ENCODE peak calls at places on chromosomes 1 and 21, in five cellular contexts. X is HCT116; M is heart left ventricle; Y is Calu3; K is CD4-positive, alpha-beta T cell. T is an unnamed sample.

GRCh38 chr21:44706026-44706705 is 5.2 kb downstream of the TSPEAR start:
- DNase-seq in X (no peak), M (no peak), Y (no peak), K (no peak), T (no peak)

GRCh38 chr1:19425643-19426245 is 59.6 kb downstream of the CAPZB start:
- DNase-seq in X (no peak), M (no peak), Y (no peak), K (no peak), T (no peak)

GRCh38 chr1:25993197-25993951 is 4.5 kb downstream of the PAFAH2 start:
- DNase-seq in X (no peak), M (no peak), Y (no peak), K (no peak), T (no peak)

GRCh38 chr1:67308136-67308535 is 463 bp downstream of the IL12RB2 start:
- DNase-seq in X (no peak), M (no peak), Y (no peak), K (no peak), T (no peak)

GRCh38 chr1:46549697-46550681 is 1.5 kb downstream of the KNCN start:
- DNase-seq in X (no peak), M (no peak), Y (peak; percentile 40), K (peak; percentile 31), T (no peak)

GRCh38 chr1:147673401-147673800 is 3.1 kb upstream of the ACP6 start:
- DNase-seq in X (no peak), M (no peak), Y (no peak), K (no peak), T (no peak)

GRCh38 chr1:90443340-90443739 is 273.8 kb downstream of the BARHL2 start:
- DNase-seq in X (no peak), M (no peak), Y (no peak), K (no peak), T (no peak)

GRCh38 chr1:74508449-74508848 is 4.0 kb downstream of the LRRC53 start:
- DNase-seq in X (no peak), M (no peak), Y (no peak), K (no peak), T (no peak)

GRCh38 chr1:9181990-9182783 is 52.4 kb upstream of the H6PD start:
- DNase-seq in X (no peak), M (peak; percentile 52), Y (peak; percentile 61), K (no peak), T (no peak)

GRCh38 chr1:74733616-74734484 is 898 bp downstream of the TYW3 start:
- DNase-seq in X (peak; percentile 54), M (peak; percentile 25), Y (peak; percentile 58), K (no peak), T (peak; percentile 26)

GRCh38 chr1:39152923-39153322 is 51.6 kb upstream of the MACF1 start:
- DNase-seq in X (no peak), M (no peak), Y (no peak), K (no peak), T (no peak)

GRCh38 chr1:230153655-230154296 is 86.7 kb downstream of the GALNT2 start:
- DNase-seq in X (no peak), M (no peak), Y (no peak), K (no peak), T (no peak)

GRCh38 chr1:11479375-11479979 is 522 bp downstream of the DISP3 start:
- DNase-seq in X (no peak), M (no peak), Y (no peak), K (no peak), T (no peak)

GRCh38 chr1:26959270-26959669 is 998 bp downstream of the KDF1 start:
- DNase-seq in X (no peak), M (no peak), Y (no peak), K (no peak), T (no peak)

GRCh38 chr1:157806431-157807149 is 13.3 kb downstream of the FCRL1 start:
- DNase-seq in X (no peak), M (no peak), Y (no peak), K (no peak), T (no peak)

GRCh38 chr1:220528679-220529529 is 968 bp downstream of the MARK1 start:
- DNase-seq in X (no peak), M (peak; percentile 35), Y (peak; percentile 6), K (no peak), T (no peak)

GRCh38 chr1:59666106-59666505 is 148.6 kb upstream of the HOOK1 start:
- DNase-seq in X (no peak), M (no peak), Y (no peak), K (no peak), T (no peak)
- TF ChIP-seq CTCF in X (no peak), M (no peak), Y (no peak), K (no peak), T (no peak)

GRCh38 chr1:200351826-200352549 is 57.8 kb downstream of the ZNF281 start:
- DNase-seq in X (no peak), M (no peak), Y (no peak), K (no peak), T (no peak)
- TF ChIP-seq CTCF in X (no peak), M (no peak), Y (no peak), K (no peak), T (no peak)

GRCh38 chr1:111990878-111991760 is 1.7 kb upstream of the KCND3 start:
- DNase-seq in X (peak; percentile 54), M (peak; percentile 70), Y (peak; percentile 55), K (no peak), T (no peak)
- TF ChIP-seq CTCF in X (peak; percentile 57), M (peak; percentile 53), Y (no peak), K (no peak), T (peak; percentile 73)

GRCh38 chr1:2109581-2110021 is 59.4 kb downstream of the PRKCZ start:
- DNase-seq in X (no peak), M (no peak), Y (no peak), K (no peak), T (no peak)

GRCh38 chr1:2108877-2109580 is 58.8 kb downstream of the PRKCZ start:
- DNase-seq in X (no peak), M (no peak), Y (no peak), K (no peak), T (no peak)

GRCh38 chr1:2107586-2108212 is 57.5 kb downstream of the PRKCZ start:
- DNase-seq in X (no peak), M (no peak), Y (no peak), K (no peak), T (no peak)

GRCh38 chr1:2106681-2107405 is 56.6 kb downstream of the PRKCZ start:
- DNase-seq in X (no peak), M (no peak), Y (no peak), K (no peak), T (no peak)

GRCh38 chr1:2108213-2108876 is 58.1 kb downstream of the PRKCZ start:
- DNase-seq in X (peak; percentile 21), M (no peak), Y (no peak), K (no peak), T (peak; percentile 36)
- TF ChIP-seq CTCF in X (peak; percentile 54), M (peak; percentile 41), Y (no peak), K (no peak), T (peak; percentile 40)

DNA sequence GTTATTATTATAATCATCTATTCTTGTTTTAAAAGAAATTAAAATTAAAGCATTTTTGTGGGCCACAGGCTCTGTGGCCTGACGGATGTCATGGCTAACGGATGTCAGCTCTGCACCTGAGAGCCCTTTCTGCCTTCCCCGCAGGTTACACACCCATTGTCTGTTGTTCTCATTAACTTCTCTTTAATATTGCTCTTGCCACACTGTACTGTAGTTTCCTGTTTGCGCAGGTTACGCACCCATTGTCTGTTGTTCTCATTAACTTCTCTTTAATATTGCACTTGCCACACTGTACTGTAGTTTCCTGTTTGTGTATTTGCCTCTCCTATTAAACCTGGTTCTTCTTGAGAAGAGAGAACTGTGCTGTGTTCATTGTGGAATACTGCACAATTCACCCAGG is 294.4 kb upstream of the PLXNA2 start:
- DNase-seq in X (no peak), M (peak; percentile 24), Y (no peak), K (no peak), T (no peak)
- TF ChIP-seq CTCF in X (no peak), M (no peak), Y (no peak), K (no peak), T (no peak)

GRCh38 chr1:228060458-228061190 is 21.9 kb upstream of the ARF1 start:
- DNase-seq in X (no peak), M (no peak), Y (no peak), K (no peak), T (no peak)
- TF ChIP-seq CTCF in X (no peak), M (no peak), Y (no peak), K (no peak), T (no peak)

DNA sequence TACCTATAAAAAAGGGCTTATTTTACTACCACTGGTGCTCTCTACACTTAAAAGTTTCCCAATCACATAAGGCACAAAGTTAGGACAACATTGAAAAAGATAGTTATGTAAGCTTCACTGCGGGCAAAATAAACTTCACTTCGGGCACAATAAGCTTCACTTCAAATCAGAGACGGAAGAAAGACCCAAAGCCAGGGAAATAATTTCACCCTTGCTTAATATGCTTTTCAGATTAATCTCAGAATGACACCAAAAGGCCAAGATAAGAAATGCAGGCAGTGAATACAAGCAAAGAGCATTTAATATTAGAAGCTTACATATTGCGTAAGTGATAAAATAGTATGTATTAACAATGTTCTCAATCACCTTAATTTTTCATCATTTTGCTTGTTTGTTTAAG is 444.2 kb downstream of the SETD4 start:
- DNase-seq in X (peak; percentile 3), M (no peak), Y (no peak), K (no peak), T (no peak)
- TF ChIP-seq CTCF in X (peak; percentile 43), M (peak; percentile 61), Y (no peak), K (peak; percentile 24), T (no peak)

DNA sequence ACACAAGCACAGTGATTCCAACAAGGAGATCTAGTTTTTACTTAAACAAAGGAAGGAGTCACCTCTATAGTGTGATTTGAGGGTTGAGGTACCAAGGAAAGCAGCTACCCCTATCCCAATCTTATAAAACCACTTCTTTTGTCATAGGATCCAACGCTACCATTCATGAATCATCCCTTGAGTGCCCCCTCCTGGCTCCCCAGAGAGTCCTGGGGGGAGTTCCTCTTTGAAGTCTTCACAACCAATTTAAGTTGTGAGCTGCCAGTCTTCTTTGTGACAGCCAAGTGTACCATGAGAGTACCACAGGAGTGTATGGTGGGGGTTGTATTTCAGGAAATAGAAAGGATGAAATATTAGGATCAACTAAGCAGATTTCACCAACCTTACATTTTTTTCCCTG is 39.1 kb upstream of the NHLH2 start:
- DNase-seq in X (no peak), M (no peak), Y (no peak), K (no peak), T (no peak)
- TF ChIP-seq CTCF in X (no peak), M (no peak), Y (no peak), K (no peak), T (peak; percentile 31)